ENCODE peak calls at places on chromosome 19, in ten cellular contexts. F, H, A, Y, L, N, V, B, O and D are unnamed samples.

GRCh38 chr19:6402834-6403608 is 10.1 kb upstream of the GTF2F1 start:
- DNase-seq in F (peak), H (peak), A (no peak), Y (peak), L (no peak), N (no peak), V (no peak), B (peak), O (no peak), D (no peak)

GRCh38 chr19:1575323-1576241 is 7.5 kb upstream of the MEX3D start:
- DNase-seq in F (no peak), H (no peak), A (no peak), Y (no peak), L (no peak), N (no peak), V (no peak), B (no peak), O (no peak), D (no peak)

GRCh38 chr19:33863436-33863835 is 66.8 kb downstream of the KCTD15 start:
- DNase-seq in F (no peak), H (no peak), A (no peak), Y (no peak), L (no peak), N (no peak), V (no peak), B (no peak), O (no peak), D (no peak)

GRCh38 chr19:45164577-45165335 is 4.0 kb upstream of the NKPD1 start:
- DNase-seq in F (peak), H (peak), A (peak), Y (peak), L (no peak), N (peak), V (peak), B (no peak), O (peak), D (peak)

GRCh38 chr19:35754365-35755139 is 2.3 kb downstream of the HSPB6 start:
- DNase-seq in F (peak), H (no peak), A (no peak), Y (no peak), L (no peak), N (peak), V (no peak), B (no peak), O (no peak), D (no peak)

GRCh38 chr19:29587518-29587986 is 18.5 kb upstream of the POP4 start:
- DNase-seq in F (no peak), H (no peak), A (peak), Y (peak), L (no peak), N (no peak), V (peak), B (no peak), O (peak), D (no peak)

GRCh38 chr19:28468701-28469459 is 744.1 kb downstream of the UQCRFS1 start:
- DNase-seq in F (peak), H (peak), A (no peak), Y (no peak), L (no peak), N (peak), V (no peak), B (no peak), O (peak), D (peak)

GRCh38 chr19:30620354-30620753 is 248.2 kb downstream of the ZNF536 start:
- DNase-seq in F (no peak), H (no peak), A (no peak), Y (no peak), L (no peak), N (no peak), V (no peak), B (no peak), O (no peak), D (no peak)

GRCh38 chr19:55457683-55458457 is 3.6 kb downstream of the ISOC2 start:
- DNase-seq in F (no peak), H (no peak), A (no peak), Y (no peak), L (no peak), N (no peak), V (no peak), B (no peak), O (no peak), D (no peak)

GRCh38 chr19:31261019-31261595 is 88.1 kb downstream of the TSHZ3 start:
- DNase-seq in F (no peak), H (no peak), A (no peak), Y (no peak), L (peak), N (no peak), V (no peak), B (no peak), O (no peak), D (no peak)

GRCh38 chr19:7272856-7273578 is 21.2 kb downstream of the INSR start:
- DNase-seq in F (peak), H (no peak), A (no peak), Y (no peak), L (no peak), N (no peak), V (peak), B (no peak), O (no peak), D (no peak)

GRCh38 chr19:12779162-12779993 is 4.0 kb upstream of the HOOK2 start:
- DNase-seq in F (peak), H (no peak), A (no peak), Y (peak), L (no peak), N (no peak), V (no peak), B (no peak), O (no peak), D (peak)

GRCh38 chr19:43777163-43777700 is 3.5 kb downstream of the KCNN4 start:
- DNase-seq in F (no peak), H (no peak), A (no peak), Y (no peak), L (no peak), N (no peak), V (peak), B (no peak), O (no peak), D (no peak)

GRCh38 chr19:52231154-52231565 is 38.2 kb upstream of the ZNF766 start:
- DNase-seq in F (peak), H (no peak), A (peak), Y (no peak), L (no peak), N (no peak), V (no peak), B (no peak), O (peak), D (no peak)

GRCh38 chr19:49718511-49718910 is 27.6 kb downstream of the CPT1C start:
- DNase-seq in F (peak), H (no peak), A (no peak), Y (peak), L (no peak), N (no peak), V (no peak), B (no peak), O (no peak), D (no peak)

GRCh38 chr19:12478234-12478941 is 6.2 kb downstream of the ZNF709 start:
- DNase-seq in F (no peak), H (no peak), A (no peak), Y (no peak), L (no peak), N (no peak), V (no peak), B (no peak), O (no peak), D (no peak)

GRCh38 chr19:33374406-33374703 is 846 bp downstream of the CEBPG start:
- DNase-seq in F (peak), H (no peak), A (peak), Y (peak), L (no peak), N (no peak), V (no peak), B (no peak), O (peak), D (peak)

GRCh38 chr19:17129377-17129776 is 53.8 kb downstream of the MYO9B start:
- DNase-seq in F (no peak), H (no peak), A (peak), Y (no peak), L (no peak), N (no peak), V (no peak), B (no peak), O (peak), D (no peak)

GRCh38 chr19:29629836-29630534 is 23.9 kb downstream of the POP4 start:
- DNase-seq in F (no peak), H (no peak), A (no peak), Y (no peak), L (no peak), N (no peak), V (no peak), B (no peak), O (no peak), D (no peak)

GRCh38 chr19:19670070-19670551 is 1.5 kb downstream of the ZNF101 start:
- DNase-seq in F (no peak), H (no peak), A (no peak), Y (no peak), L (no peak), N (peak), V (no peak), B (no peak), O (peak), D (no peak)

GRCh38 chr19:7673995-7674667 is 2.8 kb upstream of the MCEMP1 start:
- DNase-seq in F (peak), H (no peak), A (peak), Y (peak), L (no peak), N (peak), V (no peak), B (no peak), O (peak), D (peak)

GRCh38 chr19:2355168-2356035 is 4.7 kb upstream of the TMPRSS9 start:
- DNase-seq in F (no peak), H (no peak), A (no peak), Y (no peak), L (no peak), N (no peak), V (no peak), B (no peak), O (no peak), D (no peak)

GRCh38 chr19:55650602-55651230 is 2.7 kb downstream of the CCDC106 start:
- DNase-seq in F (no peak), H (no peak), A (no peak), Y (no peak), L (no peak), N (no peak), V (no peak), B (no peak), O (no peak), D (peak)

GRCh38 chr19:45768644-45769053 is 403 bp downstream of the SIX5 start:
- DNase-seq in F (no peak), H (no peak), A (no peak), Y (peak), L (no peak), N (no peak), V (no peak), B (no peak), O (peak), D (no peak)

GRCh38 chr19:13234518-13234917 is 84.3 kb downstream of the IER2 start:
- DNase-seq in F (peak), H (no peak), A (no peak), Y (peak), L (no peak), N (peak), V (peak), B (no peak), O (no peak), D (peak)

GRCh38 chr19:4673726-4674125 is 3.6 kb upstream of the MYDGF start:
- DNase-seq in F (no peak), H (no peak), A (no peak), Y (no peak), L (no peak), N (no peak), V (no peak), B (no peak), O (no peak), D (no peak)

GRCh38 chr19:1466461-1467227 is 12.4 kb downstream of the C19orf25 start:
- DNase-seq in F (no peak), H (no peak), A (no peak), Y (no peak), L (no peak), N (no peak), V (no peak), B (no peak), O (no peak), D (peak)

GRCh38 chr19:31546561-31546960 is 197.3 kb upstream of the TSHZ3 start:
- DNase-seq in F (no peak), H (no peak), A (no peak), Y (no peak), L (no peak), N (no peak), V (no peak), B (no peak), O (no peak), D (no peak)

GRCh38 chr19:40578442-40578908 is 1.8 kb downstream of the SHKBP1 start:
- DNase-seq in F (peak), H (no peak), A (peak), Y (no peak), L (no peak), N (peak), V (no peak), B (no peak), O (no peak), D (no peak)

GRCh38 chr19:5134683-5135082 is 165.8 kb downstream of the KDM4B start:
- DNase-seq in F (no peak), H (no peak), A (no peak), Y (no peak), L (no peak), N (no peak), V (no peak), B (no peak), O (no peak), D (no peak)

GRCh38 chr19:51060336-51060735 is 4.6 kb downstream of the KLK13 start:
- DNase-seq in F (no peak), H (no peak), A (no peak), Y (no peak), L (no peak), N (peak), V (no peak), B (no peak), O (no peak), D (no peak)

GRCh38 chr19:12140545-12141404 is 625 bp upstream of the ZNF20 start:
- DNase-seq in F (peak), H (peak), A (peak), Y (peak), L (peak), N (peak), V (peak), B (peak), O (peak), D (peak)

GRCh38 chr19:1984360-1984759 is 31.2 kb downstream of the BTBD2 start:
- DNase-seq in F (no peak), H (no peak), A (no peak), Y (no peak), L (no peak), N (no peak), V (no peak), B (no peak), O (no peak), D (no peak)

GRCh38 chr19:55640043-55640576 is 692 bp upstream of the ZNF580 start:
- DNase-seq in F (peak), H (no peak), A (no peak), Y (peak), L (no peak), N (peak), V (peak), B (no peak), O (peak), D (peak)

GRCh38 chr19:15320118-15320517 is 12.2 kb downstream of the BRD4 start:
- DNase-seq in F (peak), H (no peak), A (no peak), Y (peak), L (no peak), N (no peak), V (no peak), B (peak), O (no peak), D (no peak)

GRCh38 chr19:43331435-43332010 is 22.0 kb upstream of the CD177 start:
- DNase-seq in F (no peak), H (no peak), A (no peak), Y (no peak), L (no peak), N (no peak), V (no peak), B (no peak), O (no peak), D (no peak)

GRCh38 chr19:33050110-33050509 is 14.6 kb downstream of the RHPN2 start:
- DNase-seq in F (no peak), H (no peak), A (no peak), Y (no peak), L (no peak), N (no peak), V (no peak), B (no peak), O (no peak), D (no peak)

GRCh38 chr19:49595006-49595818 is 4.2 kb downstream of the PRR12 start:
- DNase-seq in F (no peak), H (no peak), A (no peak), Y (no peak), L (no peak), N (no peak), V (no peak), B (no peak), O (no peak), D (no peak)

DNA sequence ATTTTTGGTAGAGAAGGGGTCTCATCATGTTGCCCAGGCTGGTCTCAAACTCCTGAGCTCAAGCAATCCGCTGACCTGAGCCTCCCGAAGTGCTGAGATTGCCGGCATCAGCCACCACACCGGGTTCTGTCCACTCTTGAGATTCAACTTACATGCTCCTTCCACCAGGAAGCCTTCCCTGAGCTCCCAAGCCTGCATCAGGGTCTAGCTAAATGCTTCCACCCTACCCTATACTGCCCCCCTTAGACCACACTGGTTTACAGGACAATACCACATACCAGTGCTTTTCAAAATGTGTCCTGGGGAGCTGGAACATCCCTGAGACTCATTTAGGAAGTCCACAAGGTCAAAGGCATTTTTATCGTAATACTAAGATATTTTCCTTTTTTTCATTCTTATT is 15.1 kb upstream of the CACNG8 start:
- DNase-seq in F (no peak), H (no peak), A (no peak), Y (no peak), L (no peak), N (peak), V (no peak), B (no peak), O (no peak), D (no peak)
- TF ChIP-seq CTCF in F (peak), H (no peak), A (no peak), Y (no peak), L (peak), N (peak), V (no peak), B (peak), O (no peak), D (no peak)

DNA sequence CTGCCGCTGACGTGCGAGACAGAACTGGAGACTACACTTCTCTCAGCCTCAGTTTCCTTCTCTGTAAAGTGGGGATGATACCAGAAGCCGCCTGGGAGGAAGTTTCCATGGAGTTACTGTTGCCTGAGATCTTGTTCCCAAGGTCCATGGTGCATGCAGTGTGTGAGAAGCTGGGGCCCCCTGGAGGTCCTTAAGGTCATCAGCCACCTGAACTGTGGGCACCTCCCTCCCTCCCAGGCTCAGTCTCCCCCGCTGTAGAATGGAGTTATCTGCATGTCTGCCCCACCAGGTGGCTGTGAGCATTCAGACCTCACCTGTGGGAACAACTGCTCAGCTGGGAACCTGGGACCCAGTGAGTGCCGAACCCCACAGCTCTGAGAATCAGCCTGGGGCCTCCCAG is 2.7 kb downstream of the CRX start:
- DNase-seq in F (no peak), H (no peak), A (no peak), Y (no peak), L (no peak), N (peak), V (no peak), B (no peak), O (no peak), D (no peak)
- TF ChIP-seq CTCF in F (no peak), H (no peak), A (no peak), Y (no peak), L (no peak), N (peak), V (no peak), B (no peak), O (no peak), D (no peak)

GRCh38 chr19:38850231-38850975 is 617 bp upstream of the HNRNPL start:
- DNase-seq in F (peak), H (peak), A (peak), Y (peak), L (peak), N (peak), V (peak), B (peak), O (peak), D (peak)

GRCh38 chr19:38849147-38849745 is 540 bp downstream of the HNRNPL start:
- DNase-seq in F (peak), H (peak), A (peak), Y (peak), L (peak), N (peak), V (peak), B (peak), O (peak), D (peak)

GRCh38 chr19:38850976-38851621 is 1.3 kb upstream of the HNRNPL start:
- DNase-seq in F (no peak), H (no peak), A (no peak), Y (peak), L (peak), N (no peak), V (no peak), B (no peak), O (no peak), D (peak)

GRCh38 chr19:38848299-38849146 is 1.3 kb downstream of the HNRNPL start:
- DNase-seq in F (no peak), H (no peak), A (no peak), Y (no peak), L (no peak), N (no peak), V (peak), B (no peak), O (no peak), D (peak)

DNA sequence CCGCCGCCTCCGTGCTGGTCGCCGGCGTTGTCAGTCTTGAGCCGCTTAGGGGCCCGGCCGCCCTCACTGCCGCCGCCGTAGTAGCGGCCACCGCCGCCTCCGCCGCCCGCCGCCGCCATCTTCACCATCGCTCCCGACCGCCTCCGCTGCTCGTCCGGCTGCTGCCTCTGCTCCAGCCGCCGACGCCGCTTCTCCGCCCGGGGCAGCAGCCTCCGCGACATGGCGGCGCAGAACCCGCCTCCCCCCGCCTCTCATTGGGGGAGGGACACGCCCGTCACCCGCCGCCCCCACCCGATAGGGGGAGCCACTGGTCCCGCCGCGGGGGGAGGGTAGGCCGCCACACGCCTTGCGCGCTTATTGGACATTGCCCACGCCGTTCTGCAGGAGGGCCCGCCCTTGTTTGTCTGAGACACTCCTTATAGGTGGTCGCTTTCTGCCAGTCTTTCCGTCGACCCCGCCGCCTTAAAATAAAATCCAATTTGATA is at the start of gene HNRNPL:
- DNase-seq in F (no peak), H (no peak), A (no peak), Y (no peak), L (peak), N (no peak), V (peak), B (no peak), O (no peak), D (peak)
- TF ChIP-seq CTCF in F (peak), H (peak), A (peak), Y (peak), L (peak), N (peak), V (peak), B (peak), O (peak), D (peak)

GRCh38 chr19:9885077-9885552 is 50.0 kb downstream of the PIN1 start:
- DNase-seq in F (peak), H (no peak), A (no peak), Y (peak), L (no peak), N (no peak), V (no peak), B (no peak), O (no peak), D (no peak)
- TF ChIP-seq CTCF in F (peak), H (no peak), A (no peak), Y (peak), L (peak), N (peak), V (no peak), B (peak), O (no peak), D (peak)